ENCODE peak calls at places on chromosomes 7 and 10, in four cellular contexts. Y, W, V and N are unnamed samples.

GRCh38 chr7:148950806-148951205 is 66.7 kb upstream of the EZH2 start:
- DNase-seq in W (no peak), V (no peak), Y (no peak), N (no peak)

GRCh38 chr10:106682175-106682574 is 482.3 kb downstream of the SORCS1 start:
- DNase-seq in Y (no peak), W (peak), V (no peak), N (no peak)

GRCh38 chr10:87675396-87676376 is 16.0 kb downstream of the PAPSS2 start:
- DNase-seq in W (peak), V (no peak), Y (no peak), N (peak)

GRCh38 chr10:778626-779330 is 89.3 kb upstream of the DIP2C start:
- DNase-seq in Y (no peak), W (peak), V (no peak), N (no peak)

GRCh38 chr7:24828871-24829661 is 71.8 kb upstream of the GSDME start:
- DNase-seq in V (peak), Y (no peak), W (no peak), N (peak)

GRCh38 chr7:151251926-151252835 is 3.7 kb upstream of the SMARCD3 start:
- DNase-seq in V (peak), W (peak), Y (no peak), N (peak)

GRCh38 chr10:17836917-17837316 is 27.8 kb downstream of the MRC1 start:
- DNase-seq in W (peak), V (no peak), Y (no peak), N (peak)

GRCh38 chr7:107045980-107046379 is 1.5 kb downstream of the PRKAR2B start:
- DNase-seq in W (peak), Y (no peak), V (peak), N (peak)

GRCh38 chr7:7581531-7582179 is 15.0 kb downstream of the MIOS start:
- DNase-seq in V (no peak), Y (no peak), W (no peak), N (no peak)

GRCh38 chr7:75756340-75757297 is 15.4 kb downstream of the CCL26 start:
- DNase-seq in Y (no peak), V (peak), W (peak), N (peak)

GRCh38 chr10:96656839-96657238 is 63.5 kb downstream of the PIK3AP1 start:
- DNase-seq in V (no peak), W (no peak), Y (no peak), N (no peak)

GRCh38 chr7:30331338-30331737 is 46.9 kb downstream of the ZNRF2 start:
- DNase-seq in Y (no peak), W (peak), V (no peak), N (peak)

GRCh38 chr10:79196470-79197461 is 128.0 kb downstream of the ZMIZ1 start:
- DNase-seq in W (peak), Y (no peak), V (peak), N (peak)

GRCh38 chr10:94398762-94399161 is 3.6 kb upstream of the TBC1D12 start:
- DNase-seq in V (no peak), W (no peak), Y (no peak), N (no peak)

GRCh38 chr10:10911471-10911921 is 106.2 kb upstream of the CELF2 start:
- DNase-seq in V (no peak), Y (no peak), W (peak), N (peak)

GRCh38 chr10:62681211-62681940 is 123.1 kb upstream of the ADO start:
- DNase-seq in Y (peak), W (no peak), V (no peak), N (no peak)

GRCh38 chr10:112039823-112040222 is 143.7 kb downstream of the GPAM start:
- DNase-seq in V (no peak), Y (no peak), W (no peak), N (no peak)

GRCh38 chr10:132547421-132547861 is 9.9 kb downstream of the INPP5A start:
- DNase-seq in W (no peak), Y (no peak), V (no peak), N (no peak)

GRCh38 chr10:91412688-91413087 is 2.5 kb downstream of the HECTD2 start:
- DNase-seq in W (no peak), V (no peak), Y (no peak), N (no peak)

GRCh38 chr7:100190059-100190711 is 12.5 kb downstream of the STAG3 start:
- DNase-seq in V (peak), W (peak), Y (no peak), N (no peak)

GRCh38 chr7:42096262-42096661 is 140.7 kb downstream of the GLI3 start:
- DNase-seq in W (no peak), V (no peak), Y (no peak), N (no peak)

GRCh38 chr10:110275140-110275729 is 29.5 kb downstream of the SMNDC1 start:
- DNase-seq in W (no peak), Y (no peak), V (no peak), N (no peak)

GRCh38 chr10:86755454-86755739 is 1.0 kb upstream of the BMPR1A start:
- DNase-seq in Y (no peak), W (no peak), V (no peak), N (no peak)

GRCh38 chr7:23347682-23348180 is 48.6 kb downstream of the MALSU1 start:
- DNase-seq in W (peak), Y (no peak), V (peak), N (peak)

GRCh38 chr7:50664461-50664922 is 99.3 kb upstream of the DDC start:
- DNase-seq in Y (no peak), V (no peak), W (peak), N (peak)

GRCh38 chr7:156064921-156065386 is 252.7 kb upstream of the SHH start:
- DNase-seq in Y (no peak), V (no peak), W (peak), N (peak)

GRCh38 chr10:76657337-76658012 is 980.1 kb downstream of the KCNMA1 start:
- DNase-seq in Y (no peak), V (no peak), W (no peak), N (no peak)

GRCh38 chr10:49270565-49270964 is 28.4 kb upstream of the C10orf71 start:
- DNase-seq in V (no peak), Y (no peak), W (no peak), N (no peak)

DNA sequence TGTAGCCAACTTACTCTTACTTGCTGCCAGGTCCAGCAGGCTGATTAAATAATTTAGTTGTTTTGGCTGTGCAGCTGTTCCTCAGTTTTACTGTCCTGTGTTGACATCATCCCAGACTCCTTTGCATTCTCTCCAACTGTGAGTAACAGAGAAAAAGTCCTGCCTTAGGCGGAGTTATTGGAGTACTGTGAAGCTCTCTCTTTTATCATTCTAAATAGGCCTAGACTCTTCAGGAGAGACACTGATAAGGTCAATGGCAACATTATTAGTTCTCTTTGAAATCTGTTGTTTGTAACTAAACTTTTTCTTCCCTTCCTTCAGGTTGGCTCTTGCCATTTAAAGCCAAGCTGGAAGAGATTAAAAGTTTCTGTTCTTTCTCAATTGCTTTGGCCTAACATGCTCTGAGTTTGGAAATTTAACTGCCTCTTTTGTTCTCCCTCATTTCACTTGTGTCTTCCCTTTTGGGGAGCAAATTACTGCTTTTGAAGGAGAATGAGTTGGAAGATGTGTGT is 215.7 kb upstream of the CSTF2T start:
- DNase-seq in W (no peak), Y (no peak), V (no peak), N (no peak)
- TF ChIP-seq FOS in W (no peak), Y (no peak), V (no peak), N (no peak)

DNA sequence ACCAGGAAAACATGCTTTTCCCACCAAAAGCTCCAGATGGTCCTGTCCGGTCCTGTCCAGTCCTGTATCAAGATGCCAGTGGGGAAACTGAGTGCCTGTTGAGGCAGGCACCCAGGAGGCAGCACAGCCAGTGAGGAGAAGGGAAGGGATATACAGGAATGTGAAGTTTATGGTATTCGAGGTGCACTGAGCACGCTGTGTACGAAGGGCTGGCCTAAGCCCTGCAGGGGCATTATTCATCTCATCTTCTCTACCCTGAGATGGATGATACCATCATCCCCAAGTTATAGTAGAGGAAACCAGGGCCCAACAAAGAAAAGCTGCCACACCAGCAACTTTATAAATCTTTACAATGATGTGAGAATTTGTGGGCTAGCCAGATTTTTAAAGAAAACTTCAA is 23.4 kb upstream of the FXYD4 start:
- DNase-seq in Y (no peak), W (no peak), V (no peak), N (no peak)
- TF ChIP-seq FOS in Y (no peak), W (no peak), V (no peak), N (no peak)

GRCh38 chr7:74625446-74625845 is 32.1 kb upstream of the GTF2I start:
- DNase-seq in Y (no peak), V (no peak), W (peak), N (peak)
- TF ChIP-seq FOS in Y (no peak), V (no peak), W (no peak), N (no peak)

DNA sequence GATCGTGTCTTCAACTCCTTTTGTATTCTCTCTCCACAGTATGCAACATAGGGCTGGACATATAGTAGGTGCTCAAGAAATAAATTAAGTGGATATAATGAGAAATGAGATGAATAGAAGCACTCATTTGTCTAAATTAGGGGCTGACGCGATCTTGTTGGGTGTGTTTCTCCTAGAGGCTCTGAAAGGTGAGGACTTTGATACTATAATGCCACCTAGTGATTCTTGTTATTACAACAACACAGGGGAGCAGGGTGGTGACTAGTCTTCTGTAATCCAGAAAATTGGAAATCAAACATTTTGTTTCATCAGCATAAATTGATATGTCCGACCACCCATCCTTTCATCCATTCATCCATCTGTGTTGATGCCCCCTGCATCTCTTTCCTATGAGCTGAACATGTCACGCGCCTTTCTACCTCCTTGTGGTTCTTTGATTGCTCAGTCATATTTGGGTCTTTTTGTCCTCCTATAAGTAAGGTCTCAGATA is 3.4 kb upstream of the CFAP58 start:
- DNase-seq in Y (peak), V (no peak), W (peak), N (peak)
- TF ChIP-seq FOS in Y (no peak), V (no peak), W (no peak), N (no peak)

DNA sequence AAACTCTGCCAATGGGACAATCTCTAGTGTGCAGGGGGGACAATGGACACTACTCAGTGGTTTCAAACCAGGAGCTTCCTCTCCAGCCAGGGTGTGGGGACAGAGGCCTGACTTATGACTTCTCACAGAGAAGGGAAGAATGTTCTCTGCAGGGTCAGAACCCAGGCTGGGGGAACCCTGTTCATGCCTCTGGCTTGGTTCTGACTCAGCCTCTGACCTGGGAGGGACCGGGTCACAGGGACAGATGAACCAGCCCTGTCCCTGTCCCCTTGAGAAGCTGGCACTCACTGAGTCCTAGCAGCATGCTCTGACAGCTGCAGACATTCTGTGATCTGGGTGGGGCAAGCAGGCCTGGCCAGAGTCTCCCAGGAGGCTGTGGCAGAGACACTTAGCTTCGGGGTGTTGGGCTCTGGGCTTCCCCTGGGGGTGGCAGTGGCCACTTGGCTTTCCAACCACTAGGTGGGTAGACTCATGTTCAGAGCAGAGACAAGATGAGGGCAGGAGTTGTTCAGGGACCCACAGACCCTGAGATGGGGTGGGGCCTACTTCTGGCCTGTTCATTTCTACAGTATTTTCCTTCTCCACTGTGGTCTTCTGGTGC is 13.6 kb downstream of the TSPAN15 start:
- DNase-seq in Y (no peak), W (no peak), V (no peak), N (no peak)
- TF ChIP-seq FOS in Y (no peak), W (no peak), V (no peak), N (no peak)

GRCh38 chr7:78179827-78180226 is 381.3 kb downstream of the PHTF2 start:
- DNase-seq in W (no peak), V (no peak), Y (no peak), N (no peak)

GRCh38 chr7:78189762-78190161 is 391.2 kb downstream of the PHTF2 start:
- DNase-seq in Y (no peak), V (no peak), W (no peak), N (no peak)

DNA sequence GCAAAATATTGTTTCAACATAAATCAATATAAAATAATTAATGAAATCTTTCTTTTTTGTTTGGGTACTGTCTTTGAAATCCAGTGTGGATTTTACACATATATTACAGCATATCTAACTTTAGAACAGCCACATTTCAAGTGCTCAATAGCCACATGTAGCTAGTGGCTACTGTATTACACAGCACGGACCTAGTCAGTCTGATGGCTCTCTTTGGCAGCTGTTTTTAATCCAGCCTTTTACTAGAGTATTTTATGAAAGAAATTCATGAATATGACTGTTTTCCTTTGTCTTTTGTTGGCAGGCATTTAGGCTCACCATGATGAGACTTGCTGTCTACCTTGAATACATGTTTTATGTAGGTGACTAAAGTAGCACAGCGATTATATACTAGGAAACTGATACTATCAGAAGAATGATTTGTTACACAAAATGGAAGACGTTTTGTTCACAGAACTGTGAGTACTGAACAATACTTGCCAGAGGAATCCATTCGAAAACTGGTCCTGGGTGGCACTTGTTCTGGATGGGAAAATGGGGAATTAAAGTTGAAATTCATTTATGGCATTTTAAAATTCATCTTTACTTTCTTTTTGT is 386.7 kb downstream of the PHTF2 start:
- DNase-seq in V (no peak), W (no peak), Y (no peak), N (no peak)
- TF ChIP-seq FOS in V (no peak), W (no peak), Y (no peak), N (no peak)

DNA sequence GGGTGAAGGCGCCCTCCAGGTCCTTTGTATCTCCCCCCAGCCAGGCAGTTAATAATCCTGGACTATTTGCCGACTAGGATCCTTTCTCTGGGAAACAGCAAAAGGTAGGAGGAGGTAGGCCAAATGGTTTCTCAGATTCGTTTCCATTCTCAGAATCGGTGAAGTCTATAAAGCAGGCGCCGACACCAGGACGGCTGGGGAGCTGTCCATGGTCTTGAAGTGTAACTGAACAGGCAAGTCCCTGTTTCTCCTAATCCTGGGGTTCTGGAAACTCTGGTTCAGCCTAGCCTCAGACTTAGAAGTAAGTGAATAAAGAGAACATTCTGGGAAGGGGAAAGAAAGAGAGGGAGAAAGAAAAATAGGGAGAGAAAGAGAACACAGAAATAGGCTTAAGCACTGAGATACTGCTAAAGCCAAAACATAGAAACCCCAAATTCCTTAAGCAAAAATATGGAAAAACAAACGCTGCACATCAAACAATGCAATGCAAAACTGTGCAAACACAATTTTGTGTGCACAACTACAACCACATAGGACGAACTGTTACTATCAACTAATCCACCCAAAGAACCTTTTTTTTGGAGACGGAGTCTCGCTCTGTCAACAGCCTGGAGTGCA is 11.1 kb upstream of the INA start:
- DNase-seq in V (peak), W (peak), Y (no peak), N (peak)
- TF ChIP-seq FOS in V (no peak), W (no peak), Y (no peak), N (no peak)

GRCh38 chr10:44008917-44009620 is 360.4 kb upstream of the ZNF32 start:
- DNase-seq in W (no peak), Y (peak), V (no peak), N (no peak)
- TF ChIP-seq FOS in W (no peak), Y (no peak), V (no peak), N (no peak)

GRCh38 chr10:46247181-46247475 is 39.7 kb upstream of the ANTXRL start:
- DNase-seq in Y (no peak), W (no peak), V (no peak), N (no peak)
- TF ChIP-seq FOS in Y (no peak), W (no peak), V (no peak), N (no peak)

DNA sequence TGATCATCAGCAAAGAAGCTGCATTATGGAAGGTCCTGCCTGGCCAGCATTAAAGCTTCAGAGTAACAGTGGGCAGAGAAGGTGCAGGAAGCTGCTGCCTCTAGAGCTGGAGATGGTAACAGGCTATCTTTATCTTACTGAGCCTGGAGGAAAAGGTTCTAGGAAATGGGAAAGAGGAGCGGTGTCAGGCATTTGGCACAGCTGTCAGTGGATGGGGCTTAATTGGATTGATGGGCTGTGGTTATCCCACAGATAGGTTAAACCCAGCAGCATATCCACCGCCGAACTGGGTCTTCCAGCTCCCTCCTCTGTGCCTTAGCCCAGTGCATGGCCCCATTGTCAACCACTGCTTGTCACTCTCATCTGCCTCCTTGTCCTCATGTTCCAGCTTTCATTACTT is 127.6 kb downstream of the CCNY start:
- DNase-seq in W (no peak), V (no peak), Y (no peak), N (no peak)
- TF ChIP-seq FOS in W (no peak), V (no peak), Y (no peak), N (no peak)